ENCODE peak calls at places on chromosomes 4 and X, in six cellular contexts. A, T, I, W, V and D are unnamed samples.
A peak's percentile ranks its signal among the peaks of the same experiment; 100 is the strongest.

GRCh38 chrX:19440713-19441112 is 74.6 kb downstream of the MAP3K15 start:
- DNase-seq in I (no peak), W (no peak), T (no peak), A (no peak), V (no peak), D (no peak)

GRCh38 chrX:21926116-21926515 is 14.4 kb upstream of the SMS start:
- DNase-seq in T (no peak), W (no peak), I (no peak), V (no peak), A (no peak), D (no peak)

GRCh38 chrX:148501121-148502066 is 977 bp downstream of the AFF2 start:
- DNase-seq in W (no peak), V (no peak), T (no peak), A (no peak), I (no peak), D (no peak)

GRCh38 chrX:21691512-21692018 is 33.4 kb upstream of the KLHL34 start:
- DNase-seq in A (no peak), V (no peak), T (no peak), I (no peak), W (no peak), D (no peak)

GRCh38 chr4:43453058-43453457 is 560.5 kb downstream of the GRXCR1 start:
- DNase-seq in V (no peak), I (no peak), W (no peak), A (no peak), T (no peak), D (no peak)

GRCh38 chrX:150692837-150693781 is at the start of gene MTMR1:
- DNase-seq in I (peak; percentile 73), A (peak; percentile 45), T (no peak), W (no peak), V (no peak), D (peak; percentile 43)

GRCh38 chrX:118614150-118614549 is 113.3 kb upstream of the IL13RA1 start:
- DNase-seq in I (no peak), T (no peak), W (no peak), V (no peak), A (no peak), D (no peak)

GRCh38 chr4:6269651-6270511 is at the start of gene WFS1:
- DNase-seq in W (peak; percentile 82), V (peak; percentile 90), A (peak; percentile 100), I (peak; percentile 98), T (peak; percentile 94), D (peak; percentile 100)

GRCh38 chr4:2484993-2485392 is 16.1 kb downstream of the RNF4 start:
- DNase-seq in T (no peak), W (peak; percentile 62), I (no peak), A (peak; percentile 65), V (no peak), D (peak; percentile 60)

GRCh38 chr4:161577604-161578301 is 586.0 kb downstream of the FSTL5 start:
- DNase-seq in A (no peak), T (no peak), V (no peak), W (no peak), I (no peak), D (no peak)

GRCh38 chr4:173924561-173924960 is 358.9 kb downstream of the FBXO8 start:
- DNase-seq in I (no peak), W (no peak), A (no peak), T (no peak), V (no peak), D (no peak)

GRCh38 chr4:153750197-153750817 is 9.5 kb downstream of the RNF175 start:
- DNase-seq in T (peak; percentile 61), I (peak; percentile 64), W (peak; percentile 31), V (no peak), A (no peak), D (peak; percentile 34)

GRCh38 chrX:9131066-9131465 is 97.1 kb upstream of the FAM9B start:
- DNase-seq in V (no peak), W (no peak), T (no peak), I (no peak), A (no peak), D (no peak)

GRCh38 chr4:108830509-108831244 is 67.8 kb upstream of the ETNPPL start:
- DNase-seq in T (no peak), A (no peak), V (no peak), W (no peak), I (no peak), D (no peak)

GRCh38 chrX:110286126-110286525 is 31.8 kb downstream of the AMMECR1 start:
- DNase-seq in I (no peak), W (no peak), V (no peak), A (no peak), T (no peak), D (no peak)

GRCh38 chr4:178602833-178603232 is 1160.6 kb upstream of the AGA start:
- DNase-seq in W (no peak), A (no peak), V (no peak), I (no peak), T (no peak), D (no peak)

GRCh38 chr4:123699823-123700822 is 303.5 kb downstream of the SPRY1 start:
- DNase-seq in T (peak; percentile 31), W (no peak), I (no peak), V (no peak), A (no peak), D (no peak)

GRCh38 chrX:153319295-153319694 is 2.3 kb downstream of the PNMA6F start:
- DNase-seq in W (no peak), I (no peak), A (no peak), V (no peak), T (no peak), D (no peak)

GRCh38 chrX:118177708-118178107 is 61.1 kb upstream of the KLHL13 start:
- DNase-seq in V (no peak), W (no peak), A (no peak), T (no peak), I (no peak), D (no peak)

GRCh38 chrX:88828011-88828410 is 81.0 kb downstream of the CPXCR1 start:
- DNase-seq in A (no peak), W (no peak), I (no peak), T (no peak), V (no peak), D (no peak)

GRCh38 chr4:125741825-125742452 is 427.2 kb downstream of the FAT4 start:
- DNase-seq in W (no peak), I (no peak), A (no peak), T (peak; percentile 1), V (no peak), D (no peak)
- TF ChIP-seq POLR2A in W (no peak), I (no peak), A (no peak), T (no peak), V (no peak), D (no peak)

GRCh38 chrX:31319586-31319985 is 247.7 kb upstream of the FTHL17 start:
- DNase-seq in W (no peak), T (no peak), I (no peak), V (no peak), A (no peak), D (no peak)

GRCh38 chrX:31320740-31321139 is 248.9 kb upstream of the FTHL17 start:
- DNase-seq in A (no peak), I (no peak), W (no peak), V (no peak), T (no peak), D (no peak)

GRCh38 chrX:31318866-31319265 is 247.0 kb upstream of the FTHL17 start:
- DNase-seq in A (no peak), V (no peak), I (no peak), W (no peak), T (no peak), D (no peak)

GRCh38 chrX:31316340-31316991 is 244.6 kb upstream of the FTHL17 start:
- DNase-seq in I (no peak), W (no peak), T (peak; percentile 3), A (no peak), V (no peak), D (no peak)

GRCh38 chrX:31314921-31315320 is 243.1 kb upstream of the FTHL17 start:
- DNase-seq in V (no peak), T (no peak), A (no peak), I (no peak), W (no peak), D (no peak)
- TF ChIP-seq TAF1 in V (no peak), T (no peak), A (no peak), I (no peak), W (no peak), D (no peak)

GRCh38 chrX:71532753-71533425 is at the start of gene OGT:
- DNase-seq in T (peak; percentile 89), A (peak; percentile 38), V (peak; percentile 82), W (peak; percentile 79), I (peak; percentile 83), D (peak; percentile 25)
- TF ChIP-seq POLR2A in T (peak; percentile 89), A (peak; percentile 89), V (peak; percentile 91), W (peak; percentile 82), I (peak; percentile 94), D (peak; percentile 85)

DNA sequence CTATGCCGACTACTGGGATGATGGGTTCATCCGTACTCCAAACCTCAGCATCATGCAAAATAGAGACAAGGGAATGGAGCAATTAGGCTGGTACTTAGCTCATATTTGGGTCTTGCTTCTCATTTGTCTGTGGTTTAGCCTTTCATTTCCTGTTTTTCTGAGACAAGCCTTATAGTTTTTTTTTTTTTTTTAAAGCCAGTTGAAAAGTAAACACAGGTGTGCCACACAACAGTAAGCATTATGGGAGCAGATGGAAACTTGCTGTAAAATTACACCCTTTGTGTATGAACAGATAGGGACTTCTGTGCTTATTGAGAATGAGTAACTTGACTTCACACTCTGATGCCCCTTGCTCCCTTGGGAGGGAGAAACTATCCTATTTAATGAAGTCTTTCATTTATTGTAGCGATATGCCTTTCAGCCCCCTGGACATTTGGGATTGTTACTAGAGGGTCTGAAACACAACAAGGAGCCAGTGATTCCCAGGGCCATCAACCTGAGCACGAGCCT is 13.7 kb downstream of the RASSF6 start:
- DNase-seq in W (peak; percentile 74), A (no peak), I (no peak), T (no peak), V (no peak), D (no peak)
- TF ChIP-seq TAF1 in W (no peak), A (no peak), I (no peak), T (no peak), V (no peak), D (no peak)

DNA sequence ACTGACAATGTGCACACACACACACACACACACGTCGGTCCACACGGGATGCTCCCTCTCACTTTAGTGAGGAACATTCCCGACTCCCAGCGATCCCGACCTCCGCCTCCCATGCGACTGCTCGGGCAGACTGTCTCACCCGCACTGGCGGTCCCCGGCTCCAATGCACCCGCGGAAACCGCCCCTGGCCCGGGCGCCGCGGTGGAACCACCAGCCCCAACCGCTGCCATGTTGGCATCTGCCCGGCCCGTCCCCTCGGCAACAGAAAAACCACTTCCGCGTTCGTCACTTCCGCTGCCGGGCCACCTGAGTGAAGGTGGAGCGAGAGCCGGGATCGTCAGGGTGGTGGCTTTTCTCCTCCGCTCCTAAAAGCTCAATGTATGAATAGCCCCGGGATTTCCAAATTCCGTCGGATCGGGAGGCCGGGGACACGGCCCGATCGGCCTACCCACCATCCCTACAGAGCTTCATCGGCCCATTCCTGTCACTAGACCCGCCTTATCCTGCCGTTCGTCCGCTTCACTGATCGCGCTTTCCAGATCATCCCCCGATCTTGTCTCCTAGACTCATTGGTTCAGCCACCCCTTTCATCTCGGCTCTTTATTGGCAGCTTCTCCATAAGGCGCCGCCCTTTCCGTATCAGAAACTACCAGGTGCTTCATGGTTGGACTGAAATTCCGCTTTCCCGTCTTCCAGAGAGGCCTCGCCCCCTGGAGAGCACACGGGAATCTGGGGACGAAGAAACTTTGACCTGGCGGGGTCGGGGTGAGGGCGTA is at the start of gene SLC35A2:
- DNase-seq in I (peak; percentile 80), V (no peak), T (peak; percentile 85), W (no peak), A (peak; percentile 75), D (peak; percentile 72)
- TF ChIP-seq POLR2A in I (peak; percentile 85), V (no peak), T (peak; percentile 42), W (peak; percentile 89), A (peak; percentile 71), D (peak; percentile 64)